ENCODE peak calls at places on chromosomes 4 and X, in nine cellular contexts. T, C, F, H, K, R, O, W and L are unnamed samples.

GRCh38 chrX:123336666-123337065 is 152.6 kb downstream of the GRIA3 start:
- DNase-seq in C (no peak), W (no peak), O (no peak), T (no peak), F (no peak), H (no peak), K (no peak), R (no peak), L (no peak)

GRCh38 chrX:145825896-145826295 is 8.3 kb downstream of the SLITRK2 start:
- DNase-seq in C (no peak), W (no peak), O (peak), T (no peak), F (no peak), R (no peak), K (no peak), H (no peak), L (no peak)

GRCh38 chr4:81215219-81215892 is at the start of gene PRKG2:
- DNase-seq in C (no peak), W (no peak), T (no peak), O (no peak), F (no peak), R (no peak), H (no peak), K (no peak), L (no peak)

GRCh38 chr4:71550220-71551190 is 211.7 kb downstream of the SLC4A4 start:
- DNase-seq in F (no peak), H (no peak), O (no peak), W (no peak), C (no peak), R (no peak), K (no peak), T (no peak), L (no peak)

GRCh38 chr4:3663791-3664190 is 102.4 kb upstream of the ADRA2C start:
- DNase-seq in F (no peak), W (no peak), T (no peak), C (no peak), H (no peak), K (no peak), O (no peak), R (no peak), L (no peak)

GRCh38 chrX:46913710-46914109 is 1.5 kb downstream of the JADE3 start:
- DNase-seq in T (no peak), H (no peak), W (no peak), C (no peak), F (no peak), K (no peak), O (no peak), R (no peak), L (no peak)

GRCh38 chr4:26779674-26780073 is 81.0 kb upstream of the STIM2 start:
- DNase-seq in W (peak), R (peak), H (no peak), O (peak), K (no peak), F (no peak), C (no peak), T (no peak), L (no peak)

GRCh38 chr4:7049295-7049694 is 6.1 kb downstream of the TADA2B start:
- DNase-seq in H (no peak), R (no peak), C (no peak), K (no peak), O (no peak), F (no peak), T (no peak), W (no peak), L (no peak)

GRCh38 chr4:9901262-9901661 is 119.8 kb downstream of the DRD5 start:
- DNase-seq in R (no peak), H (no peak), F (no peak), K (no peak), C (no peak), O (no peak), T (no peak), W (no peak), L (no peak)

GRCh38 chr4:70059149-70059548 is 8.9 kb downstream of the HTN1 start:
- DNase-seq in W (no peak), H (no peak), R (no peak), K (no peak), T (no peak), F (no peak), O (no peak), C (no peak), L (no peak)

GRCh38 chr4:2806392-2807355 is 13.8 kb downstream of the SH3BP2 start:
- DNase-seq in O (no peak), F (no peak), W (no peak), T (peak), R (peak), K (no peak), H (no peak), C (no peak), L (no peak)

GRCh38 chr4:26060286-26060685 is 146.3 kb downstream of the SMIM20 start:
- DNase-seq in R (no peak), H (no peak), C (no peak), F (no peak), K (no peak), W (no peak), O (no peak), T (no peak), L (no peak)

GRCh38 chr4:112523008-112523440 is 7.0 kb upstream of the NEUROG2 start:
- DNase-seq in K (no peak), H (no peak), C (no peak), T (no peak), F (peak), O (no peak), W (no peak), R (no peak), L (no peak)

GRCh38 chr4:185481390-185481789 is 9.9 kb upstream of the CCDC110 start:
- DNase-seq in C (no peak), O (no peak), T (no peak), K (no peak), W (no peak), R (no peak), F (no peak), H (no peak), L (no peak)

GRCh38 chrX:49053223-49054072 is 5.4 kb upstream of the CCDC120 start:
- DNase-seq in H (peak), W (peak), F (peak), K (peak), C (no peak), O (no peak), R (no peak), T (peak), L (no peak)

GRCh38 chr4:169070895-169071218 is 60.8 kb upstream of the CBR4 start:
- DNase-seq in O (peak), R (no peak), H (no peak), F (no peak), K (no peak), C (no peak), T (no peak), W (no peak), L (no peak)

GRCh38 chr4:8540072-8540471 is 40.1 kb upstream of the GPR78 start:
- DNase-seq in W (no peak), T (no peak), C (no peak), F (no peak), R (no peak), H (no peak), O (no peak), K (no peak), L (no peak)

GRCh38 chr4:8642651-8643321 is 50.2 kb downstream of the CPZ start:
- DNase-seq in K (no peak), T (no peak), R (no peak), F (no peak), W (no peak), H (no peak), C (no peak), O (no peak), L (no peak)

GRCh38 chr4:78622253-78622979 is 70.8 kb downstream of the ANXA3 start:
- DNase-seq in R (no peak), H (no peak), K (no peak), C (peak), T (no peak), F (no peak), O (no peak), W (no peak), L (no peak)

GRCh38 chr4:140052050-140052449 is 101.9 kb downstream of the MAML3 start:
- DNase-seq in F (no peak), R (peak), O (peak), T (no peak), W (no peak), K (no peak), H (peak), C (no peak), L (peak)

GRCh38 chr4:142126890-142127497 is 490.6 kb downstream of the IL15 start:
- DNase-seq in F (peak), R (peak), K (peak), W (no peak), H (peak), C (peak), O (peak), T (peak), L (peak)

GRCh38 chr4:169272265-169272886 is 1.6 kb upstream of the SH3RF1 start:
- DNase-seq in W (no peak), R (no peak), H (no peak), T (peak), F (no peak), C (no peak), O (no peak), K (no peak), L (no peak)

GRCh38 chr4:161554372-161554990 is 609.3 kb downstream of the FSTL5 start:
- DNase-seq in C (peak), T (no peak), H (no peak), W (no peak), K (no peak), O (peak), R (no peak), F (no peak), L (no peak)

GRCh38 chr4:185810746-185811508 is 1.1 kb downstream of the SORBS2 start:
- DNase-seq in H (no peak), T (no peak), K (no peak), R (no peak), F (peak), O (no peak), C (no peak), W (no peak), L (no peak)

GRCh38 chr4:148776944-148777343 is 334.7 kb upstream of the NR3C2 start:
- DNase-seq in F (no peak), W (no peak), T (no peak), H (no peak), R (no peak), K (no peak), C (peak), O (no peak), L (no peak)

GRCh38 chr4:25970691-25971427 is 56.8 kb downstream of the SMIM20 start:
- DNase-seq in T (no peak), W (no peak), C (no peak), O (peak), K (no peak), F (no peak), H (no peak), R (no peak), L (no peak)

GRCh38 chr4:157819693-157820464 is 352.9 kb downstream of the GASK1B start:
- DNase-seq in W (no peak), C (no peak), T (no peak), K (no peak), O (no peak), R (no peak), H (no peak), F (no peak), L (no peak)

GRCh38 chrX:13220916-13221315 is 98.9 kb downstream of the ATXN3L start:
- DNase-seq in K (no peak), C (peak), W (no peak), H (no peak), O (peak), T (no peak), F (no peak), R (no peak), L (no peak)